ENCODE peak calls at places on chromosomes 1 and 21, in four cellular contexts. S is H1, K is A673, F is left ventricle myocardium inferior. I is an unnamed sample.

GRCh38 chr1:209646558-209646957 is 5.7 kb downstream of the LAMB3 start:
- DNase-seq in F (no peak), S (no peak), K (no peak), I (no peak)

GRCh38 chr21:42459583-42460215 is 36.3 kb downstream of the RSPH1 start:
- DNase-seq in S (no peak), K (no peak), F (no peak), I (no peak)

GRCh38 chr1:19424651-19425570 is 60.4 kb downstream of the CAPZB start:
- DNase-seq in S (no peak), F (no peak), K (no peak), I (no peak)

GRCh38 chr1:178020968-178021640 is 51.2 kb upstream of the SEC16B start:
- DNase-seq in F (no peak), K (no peak), S (no peak), I (no peak)

GRCh38 chr1:25615563-25616079 is 970 bp upstream of the MAN1C1 start:
- DNase-seq in K (no peak), S (no peak), F (no peak), I (no peak)

GRCh38 chr1:29122987-29123870 is 474 bp downstream of the TMEM200B start:
- DNase-seq in K (no peak), S (no peak), F (peak), I (no peak)

GRCh38 chr1:119286587-119287181 is 81.9 kb upstream of the HAO2 start:
- DNase-seq in F (no peak), S (no peak), K (peak), I (no peak)

GRCh38 chr1:184567648-184568047 is 180.8 kb downstream of the C1orf21 start:
- DNase-seq in F (no peak), K (no peak), S (no peak), I (no peak)

GRCh38 chr1:41739061-41739955 is 179.4 kb downstream of the HIVEP3 start:
- DNase-seq in K (peak), F (peak), S (no peak), I (peak)

GRCh38 chr21:32611471-32611997 is 643 bp downstream of the CFAP298 start:
- DNase-seq in F (no peak), S (no peak), K (peak), I (no peak)

GRCh38 chr1:243345205-243345604 is 89.4 kb downstream of the SDCCAG8 start:
- DNase-seq in S (no peak), K (peak), F (no peak), I (no peak)

GRCh38 chr1:160664573-160665051 is 17.8 kb upstream of the SLAMF1 start:
- DNase-seq in S (no peak), K (no peak), F (no peak), I (no peak)

GRCh38 chr1:35288761-35289160 is 20.3 kb downstream of the ZMYM4 start:
- DNase-seq in K (no peak), F (no peak), S (no peak), I (no peak)

GRCh38 chr1:193434319-193434718 is 247.9 kb upstream of the B3GALT2 start:
- DNase-seq in K (peak), F (no peak), S (no peak), I (no peak)

GRCh38 chr1:110106013-110106941 is 6.0 kb upstream of the UBL4B start:
- DNase-seq in F (peak), K (peak), S (peak), I (no peak)

GRCh38 chr1:201463071-201463552 is 5.9 kb downstream of the PHLDA3 start:
- DNase-seq in S (no peak), F (no peak), K (no peak), I (no peak)

GRCh38 chr1:40313958-40314720 is 2.9 kb downstream of the COL9A2 start:
- DNase-seq in K (no peak), S (no peak), F (no peak), I (no peak)

GRCh38 chr1:244712669-244713068 is 59.7 kb downstream of the DESI2 start:
- DNase-seq in S (no peak), F (no peak), K (no peak), I (no peak)

GRCh38 chr1:26546375-26546774 is 16.8 kb downstream of the RPS6KA1 start:
- DNase-seq in K (no peak), F (no peak), S (no peak), I (no peak)

GRCh38 chr1:31444725-31445448 is 31.9 kb downstream of the SERINC2 start:
- DNase-seq in S (no peak), K (no peak), F (no peak), I (no peak)

GRCh38 chr21:46153259-46154154 is 1.9 kb downstream of the FTCD start:
- DNase-seq in S (peak), F (peak), K (peak), I (no peak)

GRCh38 chr1:61446531-61446991 is 278.4 kb downstream of the TM2D1 start:
- DNase-seq in K (no peak), S (no peak), F (no peak), I (no peak)

GRCh38 chr1:118254483-118254882 is 69.5 kb upstream of the SPAG17 start:
- DNase-seq in S (no peak), F (no peak), K (no peak), I (no peak)

GRCh38 chr1:26584022-26584485 is 54.5 kb downstream of the RPS6KA1 start:
- DNase-seq in F (no peak), S (peak), K (peak), I (no peak)

GRCh38 chr1:12599657-12600056 is 18.4 kb downstream of the DHRS3 start:
- DNase-seq in S (no peak), F (no peak), K (no peak), I (no peak)

GRCh38 chr1:48777219-48777895 is 666 bp upstream of the BEND5 start:
- DNase-seq in K (no peak), F (no peak), S (no peak), I (no peak)

GRCh38 chr1:215056584-215056983 is 26.0 kb upstream of the KCNK2 start:
- DNase-seq in F (no peak), K (no peak), S (no peak), I (no peak)

GRCh38 chr1:209106237-209106741 is 477.2 kb upstream of the CAMK1G start:
- DNase-seq in K (peak), S (no peak), F (no peak), I (no peak)

GRCh38 chr1:20366766-20367602 is 76.3 kb downstream of the VWA5B1 start:
- DNase-seq in F (peak), S (peak), K (peak), I (no peak)

GRCh38 chr1:240109130-240109529 is 17.4 kb downstream of the FMN2 start:
- DNase-seq in F (no peak), K (no peak), S (no peak), I (no peak)

GRCh38 chr1:198117267-198117666 is 39.5 kb upstream of the NEK7 start:
- DNase-seq in F (no peak), S (no peak), K (no peak), I (no peak)

GRCh38 chr1:121546830-121547680 is 362.3 kb downstream of the SRGAP2C start:
- DNase-seq in F (no peak), S (no peak), K (no peak), I (no peak)

GRCh38 chr1:220966874-220967631 is 87.8 kb downstream of the HLX start:
- DNase-seq in S (no peak), K (no peak), F (no peak), I (no peak)

GRCh38 chr1:32116531-32116930 is 8.7 kb downstream of the KPNA6 start:
- DNase-seq in F (no peak), S (no peak), K (no peak), I (no peak)

DNA sequence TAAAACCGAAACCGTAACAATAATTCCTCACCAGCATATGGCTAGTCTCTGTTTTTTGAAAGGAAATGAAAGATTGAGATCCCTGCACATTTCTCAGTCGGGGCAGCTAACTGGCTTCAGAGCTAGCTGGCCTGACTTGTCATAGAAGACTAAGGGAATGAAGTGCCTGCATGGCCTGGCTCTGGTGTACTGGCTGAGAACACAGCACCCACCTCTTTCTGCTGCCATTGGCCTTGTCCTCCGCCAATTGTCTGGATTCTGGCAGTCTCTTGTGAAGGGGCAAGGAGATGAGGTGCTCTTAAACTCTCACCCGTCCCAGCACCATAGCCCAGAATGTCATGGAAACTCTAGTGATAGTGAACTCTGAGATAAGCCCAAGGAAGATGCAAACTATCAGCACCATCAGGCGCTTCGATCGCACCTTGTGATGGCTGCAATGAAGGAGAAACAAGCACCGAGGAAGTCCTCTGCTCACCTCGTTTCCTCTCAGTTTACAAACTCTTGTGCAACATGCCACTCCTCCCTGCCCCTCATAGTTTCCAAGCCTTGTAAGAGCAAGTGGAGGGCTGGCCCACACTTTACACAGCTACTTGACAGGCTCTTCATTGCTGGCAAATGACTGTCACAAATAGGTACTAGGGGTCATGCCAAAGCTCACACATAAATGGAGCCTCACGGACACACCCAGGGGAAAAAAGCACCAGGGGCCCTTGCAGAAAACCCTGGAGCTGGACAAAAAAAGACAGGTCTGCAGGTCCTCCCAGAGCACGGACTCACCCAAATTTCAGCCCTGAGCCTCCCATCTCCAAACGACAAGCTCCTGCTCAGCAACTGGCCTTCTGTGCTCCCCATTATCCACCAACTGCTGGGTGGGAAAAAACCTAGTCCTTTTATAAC is 16.4 kb downstream of the INPP5B start:
- DNase-seq in S (no peak), F (peak), K (no peak), I (no peak)
- TF ChIP-seq CTCF in S (no peak), F (no peak), K (no peak), I (no peak)

GRCh38 chr1:234683127-234683855 is 73.3 kb upstream of the IRF2BP2 start:
- DNase-seq in K (no peak), F (no peak), S (no peak), I (no peak)
- H3K27ac ChIP-seq in K (no peak), F (peak), S (no peak), I (peak)

GRCh38 chr1:226064168-226064815 is 1.8 kb downstream of the H3-3A start:
- DNase-seq in K (peak), S (no peak), F (no peak), I (no peak)

GRCh38 chr1:226063362-226064167 is 1.0 kb downstream of the H3-3A start:
- DNase-seq in S (no peak), K (peak), F (peak), I (no peak)

GRCh38 chr1:226062558-226063361 is at the start of gene H3-3A:
- DNase-seq in F (peak), K (peak), S (peak), I (peak)

GRCh38 chr1:226066415-226067077 is 4.0 kb downstream of the H3-3A start:
- DNase-seq in K (peak), S (no peak), F (no peak), I (no peak)

GRCh38 chr1:226064816-226065248 is 2.3 kb downstream of the H3-3A start:
- DNase-seq in K (peak), F (no peak), S (no peak), I (no peak)
- TF ChIP-seq CTCF in K (peak), F (peak), S (peak), I (peak)

GRCh38 chr1:236751385-236751784 is 43.7 kb upstream of the MTR start:
- DNase-seq in F (no peak), S (no peak), K (no peak), I (no peak)
- H3K27ac ChIP-seq in F (peak), S (no peak), K (no peak), I (no peak)

GRCh38 chr21:44872266-44872567 is 1.3 kb downstream of the PTTG1IP start:
- DNase-seq in K (no peak), S (no peak), F (no peak), I (no peak)
- TF ChIP-seq CTCF in K (no peak), S (no peak), F (no peak), I (peak)

GRCh38 chr1:153375511-153375910 is at the start of gene S100A12:
- DNase-seq in F (no peak), K (peak), S (no peak), I (no peak)
- H3K27ac ChIP-seq in F (no peak), K (no peak), S (no peak), I (peak)